ENCODE peak calls at places on chromosomes 4 and X, in six cellular contexts. U, N, F, M, C and I are unnamed samples.
A peak's percentile ranks its signal among the peaks of the same experiment; 100 is the strongest.

GRCh38 chr4:174496631-174497442 is 25.5 kb downstream of the HPGD start:
- DNase-seq in U (no peak), N (no peak), F (no peak), M (no peak), C (peak; percentile 55), I (no peak)

GRCh38 chr4:108531461-108531860 is 88.9 kb upstream of the RPL34 start:
- DNase-seq in U (no peak), N (no peak), F (no peak), M (no peak), C (no peak), I (no peak)

GRCh38 chr4:79467246-79467932 is 59.4 kb upstream of the GK2 start:
- DNase-seq in U (peak; percentile 0), N (no peak), F (no peak), M (no peak), C (no peak), I (no peak)

GRCh38 chrX:46666831-46667230 is 92.1 kb downstream of the SLC9A7 start:
- DNase-seq in U (no peak), N (no peak), F (no peak), M (no peak), C (no peak), I (no peak)

GRCh38 chr4:140982613-140983340 is 150.5 kb downstream of the RNF150 start:
- DNase-seq in U (no peak), N (no peak), F (no peak), M (no peak), C (no peak), I (no peak)

GRCh38 chrX:110915120-110915519 is 119.5 kb upstream of the CHRDL1 start:
- DNase-seq in U (peak; percentile 54), N (no peak), F (no peak), M (no peak), C (no peak), I (no peak)

GRCh38 chr4:138736362-138736761 is 279.2 kb upstream of the NOCT start:
- DNase-seq in U (peak; percentile 73), N (no peak), F (no peak), M (no peak), C (peak; percentile 62), I (no peak)

GRCh38 chr4:80073362-80074008 is 456 bp upstream of the ANTXR2 start:
- DNase-seq in U (no peak), N (no peak), F (no peak), M (no peak), C (no peak), I (no peak)

GRCh38 chr4:87848622-87849351 is 16.0 kb downstream of the MEPE start:
- DNase-seq in U (peak; percentile 61), N (no peak), F (no peak), M (peak; percentile 58), C (peak; percentile 55), I (no peak)

GRCh38 chrX:86061407-86061806 is 14.0 kb upstream of the CHM start:
- DNase-seq in U (no peak), N (no peak), F (no peak), M (no peak), C (no peak), I (no peak)

GRCh38 chr4:108834787-108835384 is 72.0 kb upstream of the ETNPPL start:
- DNase-seq in U (peak; percentile 76), N (no peak), F (no peak), M (peak; percentile 16), C (peak; percentile 55), I (no peak)

GRCh38 chr4:7802093-7802726 is 137.5 kb downstream of the AFAP1 start:
- DNase-seq in U (peak; percentile 70), N (no peak), F (peak; percentile 78), M (peak; percentile 80), C (peak; percentile 79), I (peak; percentile 73)

GRCh38 chrX:100659431-100660137 is 15.6 kb downstream of the SRPX2 start:
- DNase-seq in U (no peak), N (peak; percentile 63), F (no peak), M (no peak), C (no peak), I (no peak)

DNA sequence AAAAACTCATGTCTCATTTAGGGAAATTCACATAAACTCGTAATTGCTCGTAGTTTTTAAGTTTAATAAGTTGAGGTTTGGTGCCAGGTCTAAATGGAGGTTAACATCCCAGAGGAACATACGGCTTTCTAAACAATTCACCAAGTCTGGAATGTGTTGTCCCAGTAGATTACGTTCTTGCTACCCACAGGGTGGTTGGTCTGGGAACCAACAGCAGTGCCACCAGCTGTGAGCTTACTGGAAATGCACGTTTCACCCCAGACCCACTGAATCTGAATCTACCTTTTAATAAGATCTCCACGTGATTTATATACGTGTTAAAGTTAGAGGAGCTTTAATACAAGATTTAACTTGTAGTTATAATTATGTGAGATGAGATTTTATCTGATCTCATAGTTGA is 134.3 kb downstream of the BMPR1B start:
- DNase-seq in U (no peak), N (no peak), F (no peak), M (no peak), C (peak; percentile 19), I (no peak)
- TF ChIP-seq CTCF in U (no peak), N (no peak), F (no peak), M (no peak), C (peak; percentile 22), I (no peak)

GRCh38 chrX:132716006-132716405 is 227.2 kb upstream of the MBNL3 start:
- DNase-seq in U (no peak), N (no peak), F (no peak), M (peak; percentile 8), C (peak; percentile 10), I (no peak)
- TF ChIP-seq CTCF in U (peak; percentile 19), N (no peak), F (no peak), M (peak; percentile 50), C (peak; percentile 67), I (no peak)

GRCh38 chr4:184817494-184818215 is 8.1 kb downstream of the ACSL1 start:
- DNase-seq in U (no peak), N (no peak), F (no peak), M (no peak), C (no peak), I (no peak)

GRCh38 chr4:184819786-184820185 is 6.0 kb downstream of the ACSL1 start:
- DNase-seq in U (no peak), N (no peak), F (no peak), M (no peak), C (no peak), I (no peak)

GRCh38 chr4:184815046-184815877 is 10.5 kb downstream of the ACSL1 start:
- DNase-seq in U (peak; percentile 96), N (peak; percentile 80), F (no peak), M (peak; percentile 78), C (peak; percentile 72), I (no peak)

GRCh38 chr4:184816962-184817361 is 8.8 kb downstream of the ACSL1 start:
- DNase-seq in U (no peak), N (no peak), F (no peak), M (no peak), C (no peak), I (no peak)

GRCh38 chr4:184818216-184818564 is 7.6 kb downstream of the ACSL1 start:
- DNase-seq in U (no peak), N (no peak), F (no peak), M (no peak), C (no peak), I (no peak)
- TF ChIP-seq CTCF in U (no peak), N (no peak), F (no peak), M (no peak), C (no peak), I (no peak)

DNA sequence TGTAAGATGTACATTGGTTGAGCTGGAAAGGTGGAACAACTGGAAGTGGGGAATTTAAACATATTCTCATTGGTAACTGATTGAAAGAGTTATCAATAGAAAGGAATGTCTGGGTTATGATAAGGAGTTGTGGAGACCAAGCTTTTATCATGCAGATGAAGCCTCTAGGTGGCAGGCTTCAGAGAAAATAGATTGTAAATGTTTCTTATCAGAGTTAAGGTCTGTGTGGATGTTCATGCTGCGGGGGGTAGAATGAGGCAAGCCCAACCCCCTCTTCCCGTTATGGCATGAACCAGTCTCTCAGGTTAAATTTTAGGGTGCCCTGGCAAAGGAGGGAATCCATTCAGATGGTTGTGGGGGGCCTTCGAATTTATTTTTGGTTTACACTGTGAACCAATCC is 16.0 kb downstream of the ARSD start:
- DNase-seq in U (no peak), N (no peak), F (no peak), M (no peak), C (peak; percentile 15), I (no peak)
- TF ChIP-seq CTCF in U (no peak), N (no peak), F (no peak), M (peak; percentile 41), C (peak; percentile 48), I (no peak)